ENCODE peak calls at places on chromosomes 16 and 17, in nine cellular contexts. K, N, B, V, P, Y, S, L and H are unnamed samples. For H3K9me3, the result is how much of the 10 kb centered on the place peaks cover.

GRCh38 chr16:70495425-70496182 is 27.8 kb downstream of the COG4 start:
- DNase-seq in N (no peak), V (no peak), P (no peak), Y (no peak), L (no peak), K (no peak), B (no peak), S (no peak), H (no peak)

GRCh38 chr17:81339180-81339501 is 44.0 kb upstream of the SLC38A10 start:
- DNase-seq in L (no peak), P (no peak), S (peak), B (no peak), Y (no peak), V (peak), K (no peak), N (no peak), H (no peak)

GRCh38 chr16:50273888-50274770 is 7.8 kb downstream of the ADCY7 start:
- DNase-seq in S (peak), L (peak), P (no peak), N (no peak), Y (peak), K (no peak), B (no peak), V (peak), H (no peak)

GRCh38 chr16:69187891-69188451 is 1.0 kb downstream of the SNTB2 start:
- DNase-seq in N (peak), S (peak), L (peak), V (peak), Y (peak), B (peak), P (no peak), K (no peak), H (peak)

GRCh38 chr17:67637901-67638641 is 79.7 kb upstream of the NOL11 start:
- DNase-seq in V (no peak), S (peak), P (no peak), K (peak), B (no peak), L (no peak), N (no peak), Y (no peak), H (no peak)

GRCh38 chr17:1880851-1881630 is 51.2 kb downstream of the RPA1 start:
- DNase-seq in Y (no peak), P (no peak), S (no peak), K (no peak), V (no peak), N (peak), B (no peak), L (no peak), H (no peak)

GRCh38 chr16:77422196-77422784 is 12.5 kb downstream of the ADAMTS18 start:
- DNase-seq in N (no peak), P (no peak), V (no peak), Y (no peak), K (no peak), B (no peak), L (no peak), S (no peak), H (no peak)

GRCh38 chr16:80202831-80203230 is 338.0 kb upstream of the DYNLRB2 start:
- DNase-seq in L (no peak), Y (no peak), N (no peak), S (no peak), V (no peak), K (no peak), B (no peak), P (no peak), H (no peak)

GRCh38 chr16:51982715-51983680 is 563.9 kb downstream of the TOX3 start:
- DNase-seq in L (no peak), P (no peak), V (peak), Y (no peak), N (peak), S (peak), K (no peak), B (peak), H (peak)

GRCh38 chr17:57315061-57315851 is 58.9 kb downstream of the MSI2 start:
- DNase-seq in K (peak), N (no peak), P (no peak), Y (no peak), V (no peak), S (no peak), B (no peak), L (no peak), H (no peak)

GRCh38 chr17:57694051-57694450 is 51.0 kb downstream of the CCDC182 start:
- DNase-seq in V (no peak), Y (no peak), P (no peak), S (no peak), K (no peak), L (no peak), N (no peak), B (no peak), H (no peak)

GRCh38 chr17:5686246-5686645 is 101.9 kb upstream of the NLRP1 start:
- DNase-seq in K (no peak), P (no peak), N (no peak), V (no peak), S (no peak), L (no peak), B (no peak), Y (no peak), H (no peak)

DNA sequence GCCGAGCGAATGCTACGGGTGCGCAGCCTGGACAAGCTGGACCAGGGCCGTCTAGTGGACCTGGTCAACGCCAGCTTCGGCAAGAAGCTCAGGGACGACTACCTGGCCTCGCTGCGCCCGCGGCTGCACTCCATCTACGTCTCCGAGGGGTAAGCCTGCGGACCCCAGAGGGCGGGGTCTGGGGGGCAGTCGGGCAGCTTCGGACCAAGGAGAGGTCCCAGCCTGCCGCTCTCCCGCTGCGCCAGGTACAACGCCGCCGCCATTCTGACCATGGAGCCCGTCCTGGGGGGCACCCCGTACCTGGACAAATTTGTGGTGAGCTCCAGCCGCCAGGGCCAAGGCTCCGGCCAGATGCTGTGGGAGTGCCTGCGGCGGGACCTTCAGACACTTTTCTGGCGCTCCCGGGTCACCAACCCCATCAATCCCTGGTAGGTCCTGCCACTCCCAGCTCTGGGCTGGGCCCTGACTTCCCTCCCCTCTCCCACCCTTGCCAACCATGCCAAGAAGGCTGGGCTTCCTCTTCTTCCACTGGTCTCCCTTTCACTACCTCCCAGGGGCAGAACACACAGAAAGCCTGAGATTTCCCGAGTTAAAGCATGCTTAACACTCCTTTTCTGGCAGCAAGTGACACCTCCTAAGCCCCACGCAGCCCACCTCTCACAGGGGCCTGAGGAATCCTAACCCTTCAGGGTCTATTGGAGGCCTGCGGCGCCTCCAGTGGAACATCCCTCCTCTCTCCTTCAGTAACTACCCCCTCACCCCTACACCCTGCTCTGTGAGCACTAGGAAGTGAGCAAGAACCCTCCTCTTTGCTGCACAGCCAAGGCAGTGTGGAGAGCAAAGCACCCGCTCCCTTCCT is 3.2 kb downstream of the NAGS start:
- DNase-seq in S (peak), L (peak), K (no peak), Y (no peak), N (no peak), B (no peak), P (no peak), V (no peak), H (peak)
- H3K27ac ChIP-seq in S (peak), L (no peak), K (peak), Y (no peak), N (peak), B (peak), P (no peak), V (peak), H (peak)

DNA sequence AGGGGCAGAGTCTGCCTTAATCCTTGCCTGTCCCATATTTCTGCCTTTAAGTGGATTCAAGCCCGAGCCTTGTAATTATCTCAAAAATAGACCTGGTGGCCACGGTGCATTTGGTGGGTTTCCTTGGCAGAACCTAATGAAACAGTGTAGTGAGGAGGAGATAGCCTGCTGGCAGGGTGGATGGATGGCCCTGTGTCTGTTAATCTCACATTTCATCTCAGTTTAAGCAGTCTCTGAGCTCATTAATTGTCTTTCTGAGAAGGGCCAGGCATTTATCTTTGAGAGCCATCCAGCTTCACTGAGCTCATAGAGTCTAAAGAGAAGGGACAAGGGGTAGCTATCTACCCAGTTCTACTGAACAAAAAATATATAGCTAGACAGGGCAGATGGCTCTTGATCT is 364.0 kb upstream of the EEF2KMT start:
- DNase-seq in K (no peak), S (no peak), P (no peak), Y (no peak), L (no peak), N (no peak), B (no peak), V (no peak), H (no peak)
- H3K9me3 ChIP-seq in K (under half), S (under half), P (under half), Y (under half), L (under half), N (under half), B (under half), V (under half), H (under half)

GRCh38 chr17:49260922-49261291 is 30.3 kb upstream of the PHOSPHO1 start:
- DNase-seq in S (no peak), V (no peak), Y (no peak), L (no peak), N (no peak), K (no peak), P (no peak), B (no peak), H (no peak)

GRCh38 chr17:49257296-49257695 is 26.7 kb upstream of the PHOSPHO1 start:
- DNase-seq in Y (no peak), P (no peak), N (no peak), L (no peak), S (no peak), V (no peak), K (no peak), B (no peak), H (no peak)

GRCh38 chr17:49259663-49260010 is 29.1 kb upstream of the PHOSPHO1 start:
- DNase-seq in L (no peak), S (no peak), N (no peak), K (no peak), V (no peak), P (no peak), Y (peak), B (no peak), H (no peak)

GRCh38 chr17:49266233-49266632 is 35.6 kb upstream of the PHOSPHO1 start:
- DNase-seq in P (no peak), V (no peak), L (no peak), N (no peak), Y (no peak), K (no peak), B (no peak), S (no peak), H (no peak)

DNA sequence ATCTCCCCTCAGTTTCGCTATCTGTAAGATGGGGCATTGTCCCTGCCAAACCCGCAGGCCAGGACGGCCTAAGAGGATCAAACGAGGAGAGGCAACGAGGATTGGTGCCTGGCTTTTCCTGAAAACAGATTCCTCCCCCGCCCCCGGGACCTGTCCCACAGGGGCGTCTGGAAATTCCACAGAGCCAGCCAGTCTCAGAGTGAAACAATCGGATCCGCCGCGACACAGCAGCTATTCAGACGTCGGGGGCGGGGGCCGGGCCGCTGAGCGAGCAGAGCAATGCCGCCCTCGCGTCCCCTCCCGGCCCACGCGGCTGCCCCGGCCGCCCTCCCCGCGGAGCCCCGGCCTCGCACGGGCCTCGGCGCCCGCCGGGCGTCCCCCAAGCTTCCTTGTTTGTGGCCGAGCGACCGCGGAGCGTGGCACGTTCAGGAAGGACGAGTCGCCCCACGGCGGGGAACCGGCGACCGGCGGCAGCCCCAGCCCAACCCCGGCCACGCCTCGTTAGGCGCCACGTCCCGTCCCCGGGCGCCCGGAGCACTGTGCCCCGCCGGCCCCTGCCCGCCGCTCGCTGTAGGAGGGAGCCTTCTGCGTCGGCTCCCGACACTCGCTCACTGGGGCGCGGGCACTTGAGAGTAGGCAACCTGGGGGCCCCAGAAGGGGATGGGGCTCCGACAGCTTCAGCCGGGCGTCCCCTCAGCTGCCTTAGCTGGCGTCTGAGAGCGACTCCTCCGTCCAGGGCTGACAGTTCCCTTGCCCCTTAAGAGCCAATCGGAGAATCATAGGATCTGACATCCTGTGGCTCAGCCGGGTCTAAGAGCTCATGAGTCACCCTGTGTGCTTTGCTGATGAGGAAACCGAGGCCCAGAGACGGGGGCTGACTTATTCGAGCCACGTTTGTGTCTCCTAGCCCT is 29.7 kb upstream of the PHOSPHO1 start:
- DNase-seq in S (peak), V (peak), Y (peak), P (no peak), K (peak), L (peak), N (peak), B (peak), H (peak)
- H3K4me3 ChIP-seq in S (peak), V (peak), Y (peak), P (peak), K (peak), L (peak), N (peak), B (peak), H (peak)

GRCh38 chr17:76270770-76271668 is 5.9 kb downstream of the UBALD2 start:
- DNase-seq in B (no peak), V (no peak), K (no peak), N (no peak), P (no peak), Y (no peak), S (no peak), L (peak), H (no peak)

GRCh38 chr17:76270127-76270592 is 5.0 kb downstream of the UBALD2 start:
- DNase-seq in K (no peak), P (no peak), V (no peak), B (no peak), N (no peak), Y (no peak), L (peak), S (no peak), H (no peak)

GRCh38 chr17:76268015-76268749 is 3.0 kb downstream of the UBALD2 start:
- DNase-seq in K (no peak), B (no peak), Y (peak), P (no peak), N (no peak), L (peak), S (peak), V (peak), H (peak)

GRCh38 chr17:76267051-76267576 is 2.0 kb downstream of the UBALD2 start:
- DNase-seq in L (no peak), K (no peak), P (no peak), S (no peak), V (no peak), Y (no peak), B (no peak), N (no peak), H (no peak)

GRCh38 chr17:76268991-76269981 is 4.1 kb downstream of the UBALD2 start:
- DNase-seq in V (no peak), N (no peak), B (no peak), Y (peak), S (no peak), P (no peak), K (no peak), L (peak), H (no peak)
- H3K27ac ChIP-seq in V (peak), N (no peak), B (peak), Y (peak), S (peak), P (no peak), K (peak), L (peak), H (no peak)

DNA sequence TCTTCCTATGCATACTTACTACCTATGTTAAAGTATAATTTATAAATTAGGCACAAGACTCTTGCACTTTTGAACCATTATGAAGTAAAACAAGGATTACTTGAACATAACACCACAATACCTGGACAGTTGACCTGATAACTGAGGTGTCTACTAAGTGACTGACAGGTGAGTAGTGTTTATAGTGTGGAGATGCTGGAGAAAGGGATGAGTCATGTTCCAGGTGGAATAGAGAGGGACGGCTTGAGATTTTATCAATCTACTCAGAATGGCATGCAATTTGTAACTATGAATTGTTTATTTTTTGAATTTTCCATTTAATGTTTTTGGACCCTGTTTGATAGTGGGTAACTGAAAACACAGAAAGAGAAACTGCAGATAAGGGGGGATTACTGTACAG is 287.6 kb downstream of the MAP2K6 start:
- DNase-seq in S (no peak), V (no peak), L (no peak), K (no peak), N (no peak), P (no peak), B (no peak), Y (no peak), H (no peak)
- H3K9me3 ChIP-seq in S (under half), V (under half), L (under half), K (under half), N (under half), P (under half), B (under half), Y (under half), H (under half)

GRCh38 chr16:30997000-30997886 is 12.2 kb downstream of the HSD3B7 start:
- DNase-seq in L (peak), Y (peak), K (peak), N (peak), V (peak), S (peak), P (peak), B (peak), H (peak)

GRCh38 chr16:30995927-30996323 is 10.9 kb downstream of the HSD3B7 start:
- DNase-seq in K (no peak), L (no peak), S (no peak), P (no peak), V (no peak), Y (no peak), N (no peak), B (no peak), H (no peak)

GRCh38 chr16:30996324-30996999 is 11.5 kb downstream of the HSD3B7 start:
- DNase-seq in Y (no peak), V (peak), N (no peak), P (no peak), K (no peak), B (peak), S (peak), L (no peak), H (peak)

GRCh38 chr16:30998852-30999761 is 11.3 kb downstream of the STX1B start:
- DNase-seq in S (no peak), V (no peak), P (no peak), K (no peak), B (no peak), Y (no peak), L (no peak), N (no peak), H (no peak)

GRCh38 chr16:30997887-30998711 is 12.3 kb downstream of the STX1B start:
- DNase-seq in V (no peak), B (peak), K (no peak), N (no peak), S (no peak), L (no peak), Y (no peak), P (no peak), H (peak)
- H3K4me3 ChIP-seq in V (no peak), B (peak), K (peak), N (no peak), S (no peak), L (peak), Y (peak), P (peak), H (peak)

GRCh38 chr17:8151120-8151640 is 1.0 kb downstream of the PER1 start:
- DNase-seq in V (peak), B (no peak), P (no peak), Y (peak), N (no peak), S (peak), K (no peak), L (peak), H (peak)
- H3K27ac ChIP-seq in V (peak), B (peak), P (no peak), Y (peak), N (peak), S (peak), K (peak), L (peak), H (peak)

DNA sequence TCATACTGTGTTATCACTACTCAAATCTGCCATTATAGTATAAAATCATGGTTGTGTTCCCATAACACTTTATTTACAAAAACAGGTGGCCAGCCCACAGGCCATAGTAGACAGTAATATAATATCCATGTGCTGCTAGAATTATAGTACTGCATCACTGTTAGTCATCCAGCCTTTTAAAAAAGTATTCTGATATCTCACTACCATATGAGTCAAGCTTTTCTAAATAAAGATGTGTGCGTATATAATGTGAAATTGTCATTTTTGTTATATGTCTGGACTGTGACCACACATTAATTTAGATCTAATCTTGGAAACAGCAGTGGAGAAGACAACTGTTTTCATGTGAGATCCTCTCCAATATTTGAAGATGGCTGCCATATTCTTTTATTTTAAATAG is 1049.1 kb upstream of the GOT2 start:
- DNase-seq in K (no peak), B (no peak), P (no peak), V (no peak), Y (no peak), L (no peak), N (no peak), S (no peak), H (no peak)
- H3K9me3 ChIP-seq in K (under half), B (under half), P (under half), V (under half), Y (under half), L (under half), N (under half), S (under half), H (under half)

GRCh38 chr17:72946696-72947095 is 145.8 kb downstream of the SLC39A11 start:
- DNase-seq in V (no peak), L (no peak), N (peak), Y (no peak), B (no peak), K (no peak), S (no peak), P (no peak), H (no peak)
- H3K4me3 ChIP-seq in V (no peak), L (no peak), N (no peak), Y (no peak), B (no peak), K (no peak), S (no peak), P (no peak), H (no peak)